ENCODE peak calls at places on chromosome 1, in six cellular contexts. N is T-helper 2 cell; W is Calu3; Y is H7; K is activated CD8-positive, alpha-beta memory T cell treated with anti-CD3 and anti-CD28 coated beads for 24 hours; B is stromal cell of bone marrow. X is an unnamed sample.

GRCh38 chr1:35287807-35288640 is 19.5 kb downstream of the ZMYM4 start:
- DNase-seq in N (no peak), W (no peak), Y (no peak), K (no peak), B (peak), X (no peak)

GRCh38 chr1:28369518-28370219 is at the start of gene PHACTR4:
- DNase-seq in N (peak), W (peak), Y (peak), K (peak), B (peak), X (peak)

GRCh38 chr1:53860967-53861411 is 22.9 kb upstream of the NDC1 start:
- DNase-seq in N (peak), W (peak), Y (peak), K (peak), B (peak), X (peak)

GRCh38 chr1:167082511-167083027 is 7.6 kb downstream of the GPA33 start:
- DNase-seq in N (no peak), W (peak), Y (no peak), K (no peak), B (no peak), X (peak)

GRCh38 chr1:113307771-113308451 is 82.4 kb upstream of the MAGI3 start:
- DNase-seq in N (no peak), W (no peak), Y (no peak), K (no peak), B (peak), X (no peak)

GRCh38 chr1:217109928-217110327 is 386.7 kb upstream of the ESRRG start:
- DNase-seq in N (no peak), W (no peak), Y (no peak), K (no peak), B (no peak), X (no peak)

GRCh38 chr1:214584805-214585766 is 17.9 kb upstream of the CENPF start:
- DNase-seq in N (no peak), W (no peak), Y (peak), K (no peak), B (peak), X (no peak)

GRCh38 chr1:215003686-215004085 is 78.9 kb upstream of the KCNK2 start:
- DNase-seq in N (no peak), W (no peak), Y (no peak), K (no peak), B (no peak), X (no peak)

GRCh38 chr1:119688810-119689209 is 22.9 kb upstream of the PHGDH start:
- DNase-seq in N (no peak), W (no peak), Y (no peak), K (no peak), B (no peak), X (no peak)

GRCh38 chr1:226533220-226533619 is 15.3 kb upstream of the STUM start:
- DNase-seq in N (no peak), W (no peak), Y (no peak), K (no peak), B (no peak), X (no peak)

GRCh38 chr1:58060548-58061170 is 485.9 kb downstream of the OMA1 start:
- DNase-seq in N (no peak), W (no peak), Y (no peak), K (no peak), B (no peak), X (no peak)

GRCh38 chr1:209249280-209249670 is 334.2 kb upstream of the CAMK1G start:
- DNase-seq in N (no peak), W (no peak), Y (no peak), K (no peak), B (no peak), X (no peak)

GRCh38 chr1:231357831-231358354 is 19.8 kb downstream of the SPRTN start:
- DNase-seq in N (peak), W (peak), Y (peak), K (peak), B (peak), X (peak)

GRCh38 chr1:162029205-162029604 is 5.5 kb upstream of the OLFML2B start:
- DNase-seq in N (no peak), W (no peak), Y (no peak), K (no peak), B (no peak), X (no peak)

GRCh38 chr1:151829352-151830046 is 2.1 kb downstream of the RORC start:
- DNase-seq in N (no peak), W (no peak), Y (peak), K (no peak), B (no peak), X (no peak)

GRCh38 chr1:17347769-17348592 is 24.0 kb upstream of the PADI6 start:
- DNase-seq in N (no peak), W (no peak), Y (no peak), K (no peak), B (no peak), X (no peak)

GRCh38 chr1:230610589-230610988 is 31.7 kb upstream of the COG2 start:
- DNase-seq in N (no peak), W (no peak), Y (no peak), K (no peak), B (no peak), X (no peak)

GRCh38 chr1:117760069-117760468 is 154.2 kb downstream of the TENT5C start:
- DNase-seq in N (no peak), W (no peak), Y (no peak), K (no peak), B (no peak), X (no peak)

GRCh38 chr1:69401894-69402293 is 165.8 kb upstream of the LRRC7 start:
- DNase-seq in N (no peak), W (no peak), Y (no peak), K (no peak), B (peak), X (no peak)

GRCh38 chr1:9573723-9574122 is 15.0 kb upstream of the TMEM201 start:
- DNase-seq in N (no peak), W (no peak), Y (peak), K (no peak), B (no peak), X (no peak)

GRCh38 chr1:116485071-116485735 is 85.6 kb downstream of the CD58 start:
- DNase-seq in N (peak), W (peak), Y (peak), K (peak), B (peak), X (peak)

GRCh38 chr1:32398401-32398800 is 4.2 kb upstream of the BSDC1 start:
- DNase-seq in N (no peak), W (no peak), Y (no peak), K (no peak), B (no peak), X (no peak)

GRCh38 chr1:62082456-62083363 is 111.9 kb upstream of the L1TD1 start:
- DNase-seq in N (no peak), W (peak), Y (peak), K (peak), B (peak), X (peak)

GRCh38 chr1:92029241-92029922 is 403 bp upstream of the EPHX4 start:
- DNase-seq in N (no peak), W (no peak), Y (peak), K (no peak), B (no peak), X (no peak)

GRCh38 chr1:95534985-95535384 is 301.0 kb downstream of the RWDD3 start:
- DNase-seq in N (no peak), W (no peak), Y (no peak), K (no peak), B (no peak), X (no peak)

GRCh38 chr1:192104852-192105251 is 53.4 kb upstream of the RGS18 start:
- DNase-seq in N (no peak), W (no peak), Y (no peak), K (no peak), B (peak), X (no peak)

GRCh38 chr1:169604781-169605560 is 18.7 kb upstream of the F5 start:
- DNase-seq in N (peak), W (no peak), Y (no peak), K (no peak), B (no peak), X (no peak)

GRCh38 chr1:17682403-17682802 is 72.7 kb upstream of the ACTL8 start:
- DNase-seq in N (no peak), W (no peak), Y (no peak), K (no peak), B (no peak), X (no peak)

GRCh38 chr1:2074944-2075740 is 24.9 kb downstream of the PRKCZ start:
- DNase-seq in N (no peak), W (no peak), Y (peak), K (no peak), B (no peak), X (no peak)

GRCh38 chr1:97340951-97341350 is 579.9 kb downstream of the DPYD start:
- DNase-seq in N (no peak), W (no peak), Y (no peak), K (no peak), B (peak), X (no peak)

GRCh38 chr1:217889401-217889800 is 258.3 kb downstream of the SPATA17 start:
- DNase-seq in N (no peak), W (peak), Y (peak), K (no peak), B (no peak), X (peak)

GRCh38 chr1:205704891-205705290 is 24.6 kb upstream of the SLC45A3 start:
- DNase-seq in N (no peak), W (no peak), Y (no peak), K (no peak), B (no peak), X (no peak)

GRCh38 chr1:205343431-205344009 is 13.2 kb downstream of the KLHDC8A start:
- DNase-seq in N (no peak), W (no peak), Y (peak), K (peak), B (no peak), X (no peak)